ENCODE peak calls at places on chromosomes 12 and 14, in nine cellular contexts. X is breast epithelium, U is stomach, R is HCT116, Y is endothelial cell of umbilical vein, T is SK-N-SH, G is suprapubic skin, I is sigmoid colon, A is HepG2. W is an unnamed sample. For H3K9me3, the result is how much of the 10 kb centered on the place peaks cover.

GRCh38 chr14:26531894-26532293 is 65.9 kb downstream of the NOVA1 start:
- DNase-seq in A (peak), X (no peak), I (no peak), Y (no peak), U (no peak), R (no peak), G (no peak), T (no peak), W (no peak)

GRCh38 chr12:65758401-65758800 is 65.9 kb upstream of the HMGA2 start:
- DNase-seq in U (no peak), I (no peak), Y (no peak), R (no peak), X (no peak), G (no peak), A (no peak), T (no peak), W (no peak)

GRCh38 chr14:63512861-63513260 is 30.3 kb downstream of the PPP2R5E start:
- DNase-seq in G (no peak), I (no peak), A (no peak), U (no peak), X (no peak), T (no peak), Y (no peak), R (no peak), W (no peak)

GRCh38 chr14:37968664-37969225 is 239.0 kb upstream of the SSTR1 start:
- DNase-seq in T (no peak), G (no peak), I (no peak), A (no peak), Y (no peak), R (no peak), X (no peak), U (no peak), W (no peak)

GRCh38 chr12:3863756-3864155 is 9.4 kb downstream of the PARP11 start:
- DNase-seq in U (no peak), T (no peak), Y (no peak), X (no peak), R (no peak), G (no peak), I (no peak), A (no peak), W (no peak)

GRCh38 chr12:132218915-132219314 is 74.7 kb downstream of the NOC4L start:
- DNase-seq in T (peak), R (peak), U (no peak), G (no peak), A (peak), Y (peak), I (no peak), X (no peak), W (no peak)

GRCh38 chr12:31558521-31558920 is 32.4 kb downstream of the DENND5B start:
- DNase-seq in A (no peak), G (no peak), X (no peak), R (no peak), U (no peak), I (no peak), Y (no peak), T (no peak), W (no peak)

GRCh38 chr14:64968651-64969050 is 3.5 kb downstream of the RAB15 start:
- DNase-seq in U (no peak), T (no peak), X (no peak), R (no peak), G (no peak), A (no peak), Y (no peak), I (no peak), W (no peak)

GRCh38 chr12:28313631-28314030 is 123.4 kb downstream of the CCDC91 start:
- DNase-seq in T (no peak), I (no peak), A (no peak), Y (peak), R (no peak), G (no peak), X (no peak), U (no peak), W (no peak)

GRCh38 chr12:40105265-40105514 is 691 bp downstream of the SLC2A13 start:
- DNase-seq in X (no peak), Y (no peak), T (peak), R (no peak), A (no peak), I (peak), G (peak), U (no peak), W (peak)

GRCh38 chr12:84874125-84874824 is 38.3 kb downstream of the SLC6A15 start:
- DNase-seq in Y (peak), G (no peak), R (peak), A (peak), U (no peak), T (peak), X (no peak), I (no peak), W (no peak)

GRCh38 chr12:124507188-124508109 is 60.0 kb downstream of the NCOR2 start:
- DNase-seq in R (no peak), X (no peak), I (no peak), G (no peak), U (no peak), Y (no peak), A (no peak), T (peak), W (no peak)
- TF ChIP-seq POLR2AphosphoS5 in R (no peak), X (no peak), I (peak), G (no peak), U (no peak), Y (no peak), A (no peak), T (no peak), W (peak)

DNA sequence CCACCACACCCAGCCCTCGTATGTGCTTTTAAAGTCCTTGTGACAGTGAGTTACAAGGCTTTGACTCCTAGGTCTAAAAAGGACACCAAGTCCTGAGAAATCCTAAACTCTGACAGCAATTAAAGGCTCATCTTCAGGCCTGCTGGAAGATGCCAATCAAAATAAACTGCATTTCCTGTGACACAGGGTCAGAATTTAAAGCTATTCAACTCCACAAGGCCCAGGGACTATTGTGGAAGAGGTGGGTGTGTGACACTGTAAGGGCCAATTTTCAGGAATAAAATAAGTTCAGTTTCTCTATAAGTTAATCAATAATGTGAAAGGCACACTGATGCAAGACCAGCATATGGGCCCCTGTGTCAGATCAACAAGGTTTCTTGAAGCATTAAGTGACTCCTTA is 69.5 kb upstream of the HECTD1 start:
- DNase-seq in R (no peak), X (no peak), G (no peak), A (no peak), T (no peak), U (no peak), I (no peak), Y (no peak), W (no peak)
- H3K9me3 ChIP-seq in R (under half), X (under half), G (under half), A (under half), T (under half), U (under half), I (under half), Y (under half), W (under half)

GRCh38 chr12:69600804-69601203 is 9.9 kb downstream of the LRRC10 start:
- DNase-seq in Y (no peak), U (no peak), G (no peak), X (no peak), R (no peak), A (no peak), T (no peak), I (no peak), W (no peak)

GRCh38 chr12:69608114-69608513 is 2.6 kb downstream of the LRRC10 start:
- DNase-seq in X (no peak), T (no peak), A (no peak), Y (no peak), G (no peak), U (no peak), I (no peak), R (no peak), W (no peak)

GRCh38 chr12:69598174-69598753 is 12.4 kb downstream of the LRRC10 start:
- DNase-seq in R (no peak), T (no peak), G (no peak), I (no peak), U (no peak), X (no peak), A (no peak), Y (no peak), W (no peak)

GRCh38 chr12:69601962-69602685 is 8.6 kb downstream of the LRRC10 start:
- DNase-seq in T (no peak), Y (no peak), R (no peak), G (no peak), U (no peak), I (no peak), X (no peak), A (no peak), W (no peak)

GRCh38 chr12:69602954-69603353 is 7.8 kb downstream of the LRRC10 start:
- DNase-seq in G (no peak), T (no peak), Y (no peak), R (no peak), X (no peak), U (no peak), I (no peak), A (no peak), W (no peak)
- TF ChIP-seq CTCF in G (no peak), T (no peak), Y (no peak), R (peak), X (no peak), U (no peak), I (no peak), A (no peak), W (no peak)

DNA sequence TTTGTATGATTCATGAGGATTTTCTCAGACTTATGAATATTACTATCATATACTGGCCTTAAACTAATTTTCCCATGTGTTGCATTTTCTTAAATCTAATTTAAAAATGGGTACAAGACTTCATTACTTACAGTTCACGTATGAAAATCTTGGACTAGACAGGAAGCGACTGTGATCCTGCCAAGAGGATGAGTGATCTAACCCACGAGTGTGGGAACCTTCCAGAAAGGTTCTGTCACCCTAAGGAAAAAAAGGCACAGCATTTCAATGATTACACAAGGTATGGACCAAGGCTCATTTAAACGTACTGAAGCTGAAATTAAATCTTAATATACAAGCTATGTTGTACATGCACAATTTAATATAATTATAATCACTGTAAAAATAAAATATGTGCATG is 293.5 kb upstream of the DIO2 start:
- DNase-seq in G (no peak), R (no peak), A (no peak), T (no peak), I (no peak), U (no peak), Y (no peak), X (no peak), W (no peak)
- TF ChIP-seq POLR2AphosphoS5 in G (no peak), R (no peak), A (no peak), T (no peak), I (no peak), U (no peak), Y (no peak), X (no peak), W (no peak)

GRCh38 chr14:40684328-40684727 is 922.3 kb upstream of the LRFN5 start:
- DNase-seq in I (no peak), T (no peak), U (no peak), G (no peak), X (no peak), Y (no peak), R (no peak), A (no peak), W (no peak)

GRCh38 chr14:40682131-40682913 is 924.4 kb upstream of the LRFN5 start:
- DNase-seq in X (no peak), U (no peak), T (no peak), R (no peak), A (no peak), Y (no peak), G (no peak), I (no peak), W (no peak)

GRCh38 chr14:40674503-40674902 is 932.2 kb upstream of the LRFN5 start:
- DNase-seq in U (no peak), R (no peak), Y (no peak), A (no peak), I (no peak), G (no peak), T (no peak), X (no peak), W (no peak)

GRCh38 chr14:40679256-40679655 is 927.4 kb upstream of the LRFN5 start:
- DNase-seq in I (no peak), U (no peak), G (no peak), A (no peak), X (no peak), T (no peak), Y (no peak), R (no peak), W (no peak)
- H3K9me3 ChIP-seq in I (under half), U (under half), G (under half), A (half or more), X (under half), T (under half), Y (under half), R (under half), W (under half)